ENCODE peak calls at places on chromosomes 4 and X, in four cellular contexts. W is SK-N-SH, B is H1, Z is K562. E is an unnamed sample.

GRCh38 chrX:40247382-40247781 is 149.6 kb upstream of the BCOR start:
- DNase-seq in W (no peak), B (no peak), Z (no peak), E (no peak)

GRCh38 chr4:162475221-162475620 is 311.4 kb upstream of the FSTL5 start:
- DNase-seq in W (no peak), B (no peak), Z (no peak), E (no peak)

GRCh38 chr4:2824329-2825183 is 19.1 kb upstream of the ADD1 start:
- DNase-seq in W (no peak), B (no peak), Z (no peak), E (no peak)

GRCh38 chrX:36019164-36019563 is 99.6 kb downstream of the CFAP47 start:
- DNase-seq in W (no peak), B (no peak), Z (no peak), E (no peak)

GRCh38 chrX:123993326-123993725 is 31.8 kb downstream of the STAG2 start:
- DNase-seq in W (no peak), B (no peak), Z (no peak), E (no peak)

GRCh38 chrX:19886375-19886774 is 1.0 kb downstream of the SH3KBP1 start:
- DNase-seq in W (no peak), B (no peak), Z (no peak), E (no peak)

GRCh38 chrX:44705817-44706551 is 137.8 kb upstream of the DUSP21 start:
- DNase-seq in W (no peak), B (no peak), Z (peak), E (no peak)

GRCh38 chr4:123397276-123398150 is 918 bp downstream of the SPRY1 start:
- DNase-seq in W (peak), B (peak), Z (peak), E (peak)

GRCh38 chr4:3225946-3226345 is 23.0 kb upstream of the MSANTD1 start:
- DNase-seq in W (no peak), B (no peak), Z (no peak), E (no peak)

GRCh38 chrX:105758784-105759183 is 63.6 kb upstream of the NRK start:
- DNase-seq in W (no peak), B (no peak), Z (no peak), E (no peak)

GRCh38 chr4:147831452-147832192 is 99.7 kb downstream of the ARHGAP10 start:
- DNase-seq in W (no peak), B (no peak), Z (no peak), E (no peak)

GRCh38 chr4:158008551-158009218 is 164.1 kb downstream of the GASK1B start:
- DNase-seq in W (no peak), B (no peak), Z (no peak), E (no peak)

GRCh38 chr4:6342530-6343293 is 73.1 kb downstream of the WFS1 start:
- DNase-seq in W (peak), B (no peak), Z (no peak), E (no peak)

GRCh38 chr4:77044458-77045124 is 31.2 kb downstream of the CCNI start:
- DNase-seq in W (no peak), B (no peak), Z (peak), E (no peak)

GRCh38 chr4:181264908-181265307 is 978.3 kb upstream of the TENM3 start:
- DNase-seq in W (no peak), B (no peak), Z (no peak), E (peak)

GRCh38 chr4:15809473-15809872 is 31.3 kb downstream of the CD38 start:
- DNase-seq in W (no peak), B (no peak), Z (no peak), E (no peak)

GRCh38 chr4:145299380-145300076 is 119.1 kb upstream of the OTUD4 start:
- DNase-seq in W (no peak), B (no peak), Z (no peak), E (no peak)

GRCh38 chrX:39262641-39263040 is 461.4 kb downstream of the MID1IP1 start:
- DNase-seq in W (no peak), B (no peak), Z (no peak), E (no peak)

GRCh38 chr4:137572163-137572562 is 39.9 kb upstream of the PCDH18 start:
- DNase-seq in W (no peak), B (no peak), Z (no peak), E (no peak)

GRCh38 chr4:137572647-137573046 is 40.4 kb upstream of the PCDH18 start:
- DNase-seq in W (no peak), B (no peak), Z (no peak), E (no peak)

GRCh38 chr4:137576437-137576836 is 44.1 kb upstream of the PCDH18 start:
- DNase-seq in W (no peak), B (no peak), Z (no peak), E (no peak)
- TF ChIP-seq TEAD4 in W (no peak), B (no peak), Z (no peak), E (no peak)

GRCh38 chr4:184969610-184970009 is 48.7 kb upstream of the HELT start:
- DNase-seq in W (no peak), B (no peak), Z (no peak), E (no peak)

GRCh38 chr4:184972996-184973395 is 45.3 kb upstream of the HELT start:
- DNase-seq in W (no peak), B (no peak), Z (no peak), E (no peak)

GRCh38 chr4:184968784-184969201 is 49.5 kb upstream of the HELT start:
- DNase-seq in W (no peak), B (no peak), Z (no peak), E (no peak)
- TF ChIP-seq TEAD4 in W (no peak), B (no peak), Z (no peak), E (no peak)

DNA sequence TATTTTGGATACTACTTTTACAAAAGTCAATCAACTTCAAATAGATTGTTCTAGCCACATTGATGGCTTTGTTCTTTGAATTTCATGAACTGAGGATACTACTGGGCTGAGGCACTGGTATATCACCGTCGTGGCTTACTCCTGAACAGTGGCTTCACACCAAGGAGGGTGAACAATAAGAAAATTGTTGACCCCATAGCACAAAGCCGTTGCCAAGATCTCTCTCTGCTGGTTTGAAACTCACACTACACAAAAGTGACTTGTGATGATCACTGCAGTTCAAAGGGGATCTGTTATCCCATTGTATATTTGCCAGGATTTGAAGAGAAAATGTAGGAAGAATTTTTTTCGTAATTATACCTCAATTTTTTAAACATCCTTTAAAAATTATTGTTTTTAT is 119.6 kb downstream of the PDLIM5 start:
- DNase-seq in W (no peak), B (no peak), Z (no peak), E (no peak)
- TF ChIP-seq TEAD4 in W (no peak), B (no peak), Z (no peak), E (no peak)

GRCh38 chr4:7358100-7358735 is 76.5 kb downstream of the PSAPL1 start:
- DNase-seq in W (no peak), B (no peak), Z (no peak), E (no peak)

GRCh38 chr4:7357296-7357680 is 77.4 kb downstream of the PSAPL1 start:
- DNase-seq in W (no peak), B (no peak), Z (no peak), E (no peak)

GRCh38 chr4:7360802-7361201 is 73.9 kb downstream of the PSAPL1 start:
- DNase-seq in W (no peak), B (no peak), Z (no peak), E (no peak)

GRCh38 chr4:7361256-7361655 is 73.5 kb downstream of the PSAPL1 start:
- DNase-seq in W (no peak), B (no peak), Z (no peak), E (no peak)

GRCh38 chr4:7359302-7360063 is 75.2 kb downstream of the PSAPL1 start:
- DNase-seq in W (no peak), B (no peak), Z (no peak), E (no peak)
- TF ChIP-seq TEAD4 in W (no peak), B (no peak), Z (no peak), E (no peak)

GRCh38 chr4:101355767-101356702 is 8.7 kb upstream of the PPP3CA start:
- DNase-seq in W (no peak), B (no peak), Z (no peak), E (no peak)
- TF ChIP-seq TEAD4 in W (no peak), B (no peak), Z (no peak), E (no peak)

GRCh38 chr4:46515940-46516339 is 126.0 kb upstream of the GABRA2 start:
- DNase-seq in W (no peak), B (no peak), Z (no peak), E (no peak)
- TF ChIP-seq TEAD4 in W (no peak), B (no peak), Z (no peak), E (no peak)

GRCh38 chrX:3514996-3515395 is 168.5 kb upstream of the MXRA5 start:
- DNase-seq in W (no peak), B (no peak), Z (no peak), E (no peak)
- TF ChIP-seq TEAD4 in W (no peak), B (no peak), Z (no peak), E (no peak)

GRCh38 chr4:54961357-54961975 is 163.9 kb downstream of the KDR start:
- DNase-seq in W (peak), B (no peak), Z (peak), E (no peak)

GRCh38 chr4:54971474-54971950 is 153.9 kb downstream of the KDR start:
- DNase-seq in W (peak), B (no peak), Z (peak), E (no peak)

GRCh38 chr4:54967289-54967688 is 158.1 kb downstream of the KDR start:
- DNase-seq in W (no peak), B (no peak), Z (no peak), E (no peak)
- TF ChIP-seq TEAD4 in W (no peak), B (no peak), Z (no peak), E (no peak)

E was measured in WTC11.